ENCODE peak calls at places on chromosomes 4 and X, in ten cellular contexts. M is skeletal muscle cell, K is T1000, P is hippocampal formation, Z is T-helper 2 cell, W is NCI-H2081, T is NCI-H1048, O is neural crest cell, N is sciatic nerve, G is HL-60. D is an unnamed sample.

GRCh38 chr4:30744957-30745640 is 24.9 kb downstream of the PCDH7 start:
- DNase-seq in M (no peak), K (no peak), P (no peak), Z (no peak), W (no peak), T (no peak), O (no peak), N (no peak), G (no peak), D (no peak)

GRCh38 chr4:19575959-19576358 is 675.7 kb upstream of the SLIT2 start:
- DNase-seq in M (no peak), K (no peak), P (no peak), Z (no peak), W (no peak), T (no peak), O (no peak), N (no peak), G (no peak), D (no peak)

GRCh38 chr4:6562931-6563901 is 11.8 kb upstream of the MAN2B2 start:
- DNase-seq in M (no peak), K (no peak), P (no peak), Z (no peak), W (no peak), T (no peak), O (no peak), N (no peak), G (peak), D (no peak)

GRCh38 chr4:178632415-178632814 is 1190.2 kb upstream of the AGA start:
- DNase-seq in M (no peak), K (peak), P (no peak), Z (no peak), W (no peak), T (peak), O (no peak), N (no peak), G (no peak), D (no peak)

GRCh38 chr4:139556071-139556734 is at the start of gene SETD7:
- DNase-seq in M (peak), K (peak), P (peak), Z (peak), W (peak), T (no peak), O (peak), N (peak), G (peak), D (peak)

GRCh38 chr4:15488136-15488535 is 18.5 kb downstream of the CC2D2A start:
- DNase-seq in M (no peak), K (no peak), P (no peak), Z (no peak), W (no peak), T (no peak), O (no peak), N (no peak), G (no peak), D (no peak)

GRCh38 chr4:6840062-6840976 is 57.8 kb downstream of the KIAA0232 start:
- DNase-seq in M (peak), K (no peak), P (no peak), Z (no peak), W (no peak), T (no peak), O (no peak), N (no peak), G (no peak), D (peak)

GRCh38 chr4:2624782-2625548 is 88.5 kb downstream of the FAM193A start:
- DNase-seq in M (no peak), K (no peak), P (no peak), Z (no peak), W (no peak), T (no peak), O (no peak), N (no peak), G (no peak), D (no peak)

GRCh38 chrX:139203681-139204575 is 326.6 kb upstream of the F9 start:
- DNase-seq in M (no peak), K (peak), P (no peak), Z (no peak), W (no peak), T (no peak), O (peak), N (peak), G (no peak), D (no peak)

GRCh38 chr4:54696649-54697048 is 38.9 kb downstream of the KIT start:
- DNase-seq in M (no peak), K (no peak), P (no peak), Z (no peak), W (no peak), T (no peak), O (no peak), N (no peak), G (no peak), D (no peak)

GRCh38 chr4:52241916-52242315 is 190.8 kb downstream of the SPATA18 start:
- DNase-seq in M (no peak), K (no peak), P (no peak), Z (no peak), W (no peak), T (no peak), O (no peak), N (no peak), G (no peak), D (no peak)

GRCh38 chrX:129193357-129193756 is 329.9 kb downstream of the SMARCA1 start:
- DNase-seq in M (no peak), K (no peak), P (no peak), Z (no peak), W (peak), T (no peak), O (no peak), N (peak), G (no peak), D (no peak)

GRCh38 chrX:46715997-46716396 is 42.9 kb downstream of the SLC9A7 start:
- DNase-seq in M (no peak), K (no peak), P (no peak), Z (no peak), W (no peak), T (no peak), O (no peak), N (no peak), G (no peak), D (no peak)

GRCh38 chr4:184444953-184445309 is 29.4 kb downstream of the IRF2 start:
- DNase-seq in M (no peak), K (no peak), P (no peak), Z (peak), W (no peak), T (no peak), O (no peak), N (no peak), G (peak), D (peak)

GRCh38 chr4:72302981-72303704 is 265.9 kb downstream of the ADAMTS3 start:
- DNase-seq in M (no peak), K (peak), P (no peak), Z (peak), W (peak), T (no peak), O (peak), N (no peak), G (peak), D (peak)

GRCh38 chrX:84729809-84730208 is 227.6 kb upstream of the HDX start:
- DNase-seq in M (no peak), K (no peak), P (peak), Z (no peak), W (peak), T (peak), O (peak), N (no peak), G (peak), D (no peak)

GRCh38 chr4:141636771-141637460 is 533 bp downstream of the IL15 start:
- DNase-seq in M (no peak), K (no peak), P (no peak), Z (no peak), W (peak), T (no peak), O (peak), N (peak), G (no peak), D (peak)

GRCh38 chr4:110059556-110060191 is 138.7 kb downstream of the ELOVL6 start:
- DNase-seq in M (no peak), K (no peak), P (no peak), Z (peak), W (no peak), T (no peak), O (no peak), N (no peak), G (no peak), D (no peak)

GRCh38 chr4:152118819-152119553 is 358.2 kb upstream of the GATB start:
- DNase-seq in M (no peak), K (no peak), P (no peak), Z (no peak), W (peak), T (no peak), O (no peak), N (no peak), G (no peak), D (no peak)

GRCh38 chr4:8515316-8516060 is 64.7 kb upstream of the GPR78 start:
- DNase-seq in M (peak), K (peak), P (no peak), Z (no peak), W (no peak), T (no peak), O (no peak), N (no peak), G (no peak), D (no peak)

GRCh38 chr4:156111706-156112105 is 158.0 kb upstream of the CTSO start:
- DNase-seq in M (no peak), K (no peak), P (no peak), Z (no peak), W (no peak), T (no peak), O (no peak), N (no peak), G (no peak), D (no peak)

GRCh38 chr4:76197001-76197743 is 16.5 kb downstream of the SCARB2 start:
- DNase-seq in M (no peak), K (no peak), P (no peak), Z (no peak), W (peak), T (no peak), O (no peak), N (no peak), G (no peak), D (no peak)

GRCh38 chrX:107776649-107777535 is 641 bp upstream of the NCBP2L start:
- DNase-seq in M (peak), K (peak), P (peak), Z (peak), W (peak), T (peak), O (peak), N (peak), G (peak), D (peak)

GRCh38 chr4:97836662-97837061 is 306.6 kb downstream of the STPG2 start:
- DNase-seq in M (no peak), K (no peak), P (no peak), Z (no peak), W (no peak), T (no peak), O (no peak), N (no peak), G (no peak), D (no peak)

GRCh38 chrX:72269671-72270251 is 7.3 kb downstream of the RPS4X start:
- DNase-seq in M (peak), K (peak), P (no peak), Z (no peak), W (no peak), T (no peak), O (no peak), N (no peak), G (no peak), D (no peak)

GRCh38 chr4:101175896-101176676 is 171.2 kb downstream of the PPP3CA start:
- DNase-seq in M (no peak), K (no peak), P (no peak), Z (no peak), W (no peak), T (no peak), O (no peak), N (no peak), G (no peak), D (no peak)

GRCh38 chr4:53019485-53020382 is 157.6 kb downstream of the RASL11B start:
- DNase-seq in M (peak), K (peak), P (no peak), Z (no peak), W (no peak), T (no peak), O (no peak), N (no peak), G (no peak), D (no peak)

GRCh38 chr4:21205821-21206531 is 505.7 kb downstream of the PACRGL start:
- DNase-seq in M (no peak), K (no peak), P (no peak), Z (no peak), W (no peak), T (no peak), O (no peak), N (no peak), G (no peak), D (no peak)

GRCh38 chr4:40486534-40486933 is 143.1 kb downstream of the RBM47 start:
- DNase-seq in M (peak), K (no peak), P (no peak), Z (no peak), W (no peak), T (no peak), O (no peak), N (no peak), G (peak), D (no peak)

GRCh38 chrX:15160558-15160957 is 109.3 kb downstream of the ASB9 start:
- DNase-seq in M (no peak), K (no peak), P (no peak), Z (no peak), W (no peak), T (no peak), O (no peak), N (no peak), G (no peak), D (no peak)